ENCODE peak calls at places on chromosomes 6 and 20, in six cellular contexts. U is NCI-H774, A is amniotic stem cell, Q is germinal center, T is A549, F is lower leg skin. Y is an unnamed sample.

GRCh38 chr6:89348372-89348771 is 4.2 kb downstream of the UBE2J1 start:
- DNase-seq in A (no peak), T (no peak), F (no peak), Q (no peak), U (no peak), Y (no peak)

GRCh38 chr6:148177589-148178233 is 164.9 kb upstream of the SASH1 start:
- DNase-seq in A (peak; percentile 57), U (no peak), T (peak; percentile 63), F (peak; percentile 91), Q (peak; percentile 7), Y (no peak)

GRCh38 chr6:6438286-6438685 is 117.8 kb upstream of the F13A1 start:
- DNase-seq in A (no peak), U (no peak), T (no peak), F (no peak), Q (no peak), Y (no peak)

GRCh38 chr20:24317224-24317623 is 152.2 kb upstream of the SYNDIG1 start:
- DNase-seq in F (no peak), Q (no peak), T (no peak), A (no peak), U (no peak), Y (no peak)

GRCh38 chr6:131250121-131250520 is 114.9 kb downstream of the AKAP7 start:
- DNase-seq in T (no peak), U (no peak), Q (peak; percentile 14), A (no peak), F (peak; percentile 85), Y (no peak)

GRCh38 chr6:85797993-85798392 is 155.3 kb upstream of the SYNCRIP start:
- DNase-seq in F (no peak), A (no peak), U (no peak), T (no peak), Q (no peak), Y (no peak)

GRCh38 chr6:41640436-41640835 is 2.2 kb downstream of the MDFI start:
- DNase-seq in F (no peak), U (no peak), A (no peak), Q (no peak), T (no peak), Y (no peak)

GRCh38 chr20:21125849-21126840 is at the start of gene KIZ:
- DNase-seq in U (peak; percentile 87), F (peak; percentile 99), A (peak; percentile 78), T (peak; percentile 97), Q (peak; percentile 94), Y (peak; percentile 72)

GRCh38 chr6:85479221-85479620 is 29.3 kb downstream of the NT5E start:
- DNase-seq in T (no peak), U (no peak), Q (no peak), A (no peak), F (no peak), Y (no peak)

GRCh38 chr6:135815216-135815615 is 36.3 kb upstream of the PDE7B start:
- DNase-seq in A (no peak), U (no peak), Q (no peak), T (no peak), F (no peak), Y (no peak)

GRCh38 chr6:155201461-155202226 is 62.2 kb upstream of the CLDN20 start:
- DNase-seq in Q (no peak), U (peak; percentile 45), F (no peak), T (peak; percentile 54), A (no peak), Y (peak; percentile 84)

GRCh38 chr6:39610229-39610628 is 115.0 kb downstream of the KIF6 start:
- DNase-seq in Q (no peak), A (no peak), U (no peak), F (no peak), T (no peak), Y (no peak)

GRCh38 chr6:150897400-150897943 is 32.0 kb downstream of the MTHFD1L start:
- DNase-seq in Q (no peak), U (no peak), F (peak; percentile 32), T (no peak), A (no peak), Y (no peak)

GRCh38 chr6:132893772-132894490 is 79.6 kb downstream of the RPS12 start:
- DNase-seq in U (no peak), T (no peak), Q (no peak), F (no peak), A (no peak), Y (no peak)

GRCh38 chr20:64165866-64166600 is 1.8 kb downstream of the MYT1 start:
- DNase-seq in A (no peak), Q (no peak), U (no peak), T (no peak), F (no peak), Y (no peak)

GRCh38 chr6:46327769-46328168 is 157.0 kb upstream of the ENPP5 start:
- DNase-seq in T (no peak), U (no peak), A (no peak), Q (no peak), F (no peak), Y (no peak)

GRCh38 chr6:85449818-85450577 is at the start of gene NT5E:
- DNase-seq in T (peak; percentile 77), A (peak; percentile 62), U (no peak), Q (peak; percentile 42), F (peak; percentile 93), Y (no peak)

GRCh38 chr20:49030954-49031619 is 15.0 kb upstream of the CSE1L start:
- DNase-seq in A (no peak), U (no peak), F (no peak), T (no peak), Q (no peak), Y (no peak)

GRCh38 chr6:35050988-35051330 is 90.2 kb downstream of the TCP11 start:
- DNase-seq in Q (no peak), T (no peak), U (no peak), A (no peak), F (peak; percentile 60), Y (no peak)

GRCh38 chr6:161233986-161234620 is 39.8 kb downstream of the AGPAT4 start:
- DNase-seq in Q (no peak), U (no peak), T (peak; percentile 6), F (peak; percentile 94), A (peak; percentile 78), Y (no peak)

GRCh38 chr6:5190467-5190866 is 70.3 kb downstream of the LYRM4 start:
- DNase-seq in U (no peak), F (no peak), Q (no peak), A (peak; percentile 74), T (peak; percentile 60), Y (peak; percentile 43)

GRCh38 chr6:142947702-142948480 is 2.9 kb upstream of the HIVEP2 start:
- DNase-seq in U (no peak), Q (peak; percentile 14), T (no peak), F (no peak), A (no peak), Y (no peak)

GRCh38 chr6:82361631-82362030 is 2.0 kb upstream of the TPBG start:
- DNase-seq in U (no peak), F (no peak), Q (no peak), T (no peak), A (no peak), Y (no peak)

GRCh38 chr6:75272145-75272840 is 12.3 kb downstream of the TMEM30A start:
- DNase-seq in A (no peak), U (no peak), T (no peak), Q (no peak), F (no peak), Y (no peak)

GRCh38 chr20:39855799-39856198 is 833.2 kb downstream of the MAFB start:
- DNase-seq in Q (no peak), F (no peak), U (no peak), T (no peak), A (no peak), Y (no peak)

GRCh38 chr6:142838821-142839685 is 105.9 kb downstream of the HIVEP2 start:
- DNase-seq in U (no peak), Q (no peak), F (no peak), T (peak; percentile 45), A (no peak), Y (no peak)

GRCh38 chr6:160088069-160088773 is 33.4 kb upstream of the SLC22A1 start:
- DNase-seq in U (no peak), A (peak; percentile 88), F (peak; percentile 89), Q (no peak), T (peak; percentile 55), Y (peak; percentile 23)

GRCh38 chr20:45479822-45480221 is 10.3 kb downstream of the WFDC2 start:
- DNase-seq in U (no peak), Q (no peak), T (no peak), F (no peak), A (no peak), Y (no peak)